ENCODE peak calls at places on chromosomes 2 and 18, in eight cellular contexts. One of them, this sample, is unnamed.

GRCh38 chr2:226439337-226439736 is 360.3 kb downstream of the IRS1 start:
- DNase-seq in HuH-7.5: no peak
- DNase-seq in GM04503: no peak
- DNase-seq in SK-N-MC: peak
- DNase-seq in activated CD8-positive, alpha-beta T cell treated with anti-CD3 and anti-CD28 coated beads, Interleukin-2, amount 10 ng/mL, durations not matched to agents 7 days and 5 days: no peak
- DNase-seq in NCI-H1417: no peak
- DNase-seq in fibroblast of lung: peak
- DNase-seq in adrenal gland: no peak
- DNase-seq in this sample: no peak

GRCh38 chr2:60070166-60070565 is 483.3 kb downstream of the BCL11A start:
- DNase-seq in HuH-7.5: no peak
- DNase-seq in SK-N-MC: no peak
- DNase-seq in fibroblast of lung: no peak
- DNase-seq in NCI-H1417: no peak
- DNase-seq in GM04503: no peak
- DNase-seq in adrenal gland: no peak
- DNase-seq in activated CD8-positive, alpha-beta T cell treated with anti-CD3 and anti-CD28 coated beads, Interleukin-2, amount 10 ng/mL, durations not matched to agents 7 days and 5 days: no peak
- DNase-seq in this sample: no peak

GRCh38 chr2:205700331-205701132 is 18.2 kb downstream of the NRP2 start:
- DNase-seq in HuH-7.5: no peak
- DNase-seq in NCI-H1417: no peak
- DNase-seq in fibroblast of lung: peak
- DNase-seq in SK-N-MC: no peak
- DNase-seq in activated CD8-positive, alpha-beta T cell treated with anti-CD3 and anti-CD28 coated beads, Interleukin-2, amount 10 ng/mL, durations not matched to agents 7 days and 5 days: no peak
- DNase-seq in GM04503: peak
- DNase-seq in adrenal gland: peak
- DNase-seq in this sample: no peak

GRCh38 chr2:16584094-16584493 is 81.5 kb downstream of the CYRIA start:
- DNase-seq in fibroblast of lung: no peak
- DNase-seq in HuH-7.5: no peak
- DNase-seq in NCI-H1417: no peak
- DNase-seq in adrenal gland: no peak
- DNase-seq in activated CD8-positive, alpha-beta T cell treated with anti-CD3 and anti-CD28 coated beads, Interleukin-2, amount 10 ng/mL, durations not matched to agents 7 days and 5 days: no peak
- DNase-seq in GM04503: no peak
- DNase-seq in SK-N-MC: no peak
- DNase-seq in this sample: no peak

GRCh38 chr2:36732701-36733036 is 36.2 kb downstream of the VIT start:
- DNase-seq in SK-N-MC: no peak
- DNase-seq in fibroblast of lung: no peak
- DNase-seq in adrenal gland: no peak
- DNase-seq in activated CD8-positive, alpha-beta T cell treated with anti-CD3 and anti-CD28 coated beads, Interleukin-2, amount 10 ng/mL, durations not matched to agents 7 days and 5 days: no peak
- DNase-seq in NCI-H1417: no peak
- DNase-seq in HuH-7.5: no peak
- DNase-seq in GM04503: no peak
- DNase-seq in this sample: no peak

GRCh38 chr2:221567809-221568208 is 4.3 kb downstream of the EPHA4 start:
- DNase-seq in HuH-7.5: no peak
- DNase-seq in GM04503: no peak
- DNase-seq in SK-N-MC: no peak
- DNase-seq in fibroblast of lung: peak
- DNase-seq in adrenal gland: no peak
- DNase-seq in NCI-H1417: no peak
- DNase-seq in activated CD8-positive, alpha-beta T cell treated with anti-CD3 and anti-CD28 coated beads, Interleukin-2, amount 10 ng/mL, durations not matched to agents 7 days and 5 days: no peak
- DNase-seq in this sample: no peak

GRCh38 chr18:69002233-69002632 is 204.4 kb downstream of the CCDC102B start:
- DNase-seq in activated CD8-positive, alpha-beta T cell treated with anti-CD3 and anti-CD28 coated beads, Interleukin-2, amount 10 ng/mL, durations not matched to agents 7 days and 5 days: no peak
- DNase-seq in HuH-7.5: no peak
- DNase-seq in GM04503: no peak
- DNase-seq in NCI-H1417: no peak
- DNase-seq in adrenal gland: no peak
- DNase-seq in SK-N-MC: no peak
- DNase-seq in fibroblast of lung: no peak
- DNase-seq in this sample: no peak

GRCh38 chr2:231126123-231126522 is 1.3 kb upstream of the HTR2B start:
- DNase-seq in NCI-H1417: no peak
- DNase-seq in fibroblast of lung: no peak
- DNase-seq in activated CD8-positive, alpha-beta T cell treated with anti-CD3 and anti-CD28 coated beads, Interleukin-2, amount 10 ng/mL, durations not matched to agents 7 days and 5 days: no peak
- DNase-seq in HuH-7.5: no peak
- DNase-seq in GM04503: no peak
- DNase-seq in adrenal gland: no peak
- DNase-seq in SK-N-MC: no peak
- DNase-seq in this sample: no peak

GRCh38 chr2:160303527-160303926 is 103.5 kb upstream of the ITGB6 start:
- DNase-seq in activated CD8-positive, alpha-beta T cell treated with anti-CD3 and anti-CD28 coated beads, Interleukin-2, amount 10 ng/mL, durations not matched to agents 7 days and 5 days: no peak
- DNase-seq in NCI-H1417: no peak
- DNase-seq in GM04503: no peak
- DNase-seq in HuH-7.5: no peak
- DNase-seq in fibroblast of lung: no peak
- DNase-seq in SK-N-MC: no peak
- DNase-seq in adrenal gland: no peak
- DNase-seq in this sample: no peak

GRCh38 chr2:18991177-18992168 is 366.9 kb downstream of the OSR1 start:
- DNase-seq in HuH-7.5: no peak
- DNase-seq in fibroblast of lung: peak
- DNase-seq in SK-N-MC: no peak
- DNase-seq in GM04503: peak
- DNase-seq in activated CD8-positive, alpha-beta T cell treated with anti-CD3 and anti-CD28 coated beads, Interleukin-2, amount 10 ng/mL, durations not matched to agents 7 days and 5 days: no peak
- DNase-seq in NCI-H1417: no peak
- DNase-seq in adrenal gland: peak
- DNase-seq in this sample: peak

GRCh38 chr18:76144844-76145243 is 350.2 kb downstream of the ZNF516 start:
- DNase-seq in SK-N-MC: no peak
- DNase-seq in NCI-H1417: no peak
- DNase-seq in HuH-7.5: no peak
- DNase-seq in adrenal gland: no peak
- DNase-seq in activated CD8-positive, alpha-beta T cell treated with anti-CD3 and anti-CD28 coated beads, Interleukin-2, amount 10 ng/mL, durations not matched to agents 7 days and 5 days: no peak
- DNase-seq in fibroblast of lung: no peak
- DNase-seq in GM04503: no peak
- DNase-seq in this sample: no peak

GRCh38 chr2:95060446-95061118 is 35.1 kb downstream of the MAL start:
- DNase-seq in SK-N-MC: no peak
- DNase-seq in activated CD8-positive, alpha-beta T cell treated with anti-CD3 and anti-CD28 coated beads, Interleukin-2, amount 10 ng/mL, durations not matched to agents 7 days and 5 days: no peak
- DNase-seq in fibroblast of lung: no peak
- DNase-seq in adrenal gland: no peak
- DNase-seq in HuH-7.5: no peak
- DNase-seq in GM04503: no peak
- DNase-seq in NCI-H1417: no peak
- DNase-seq in this sample: no peak

GRCh38 chr2:85813978-85814801 is 60.4 kb downstream of the ATOH8 start:
- DNase-seq in HuH-7.5: peak
- DNase-seq in NCI-H1417: peak
- DNase-seq in GM04503: no peak
- DNase-seq in activated CD8-positive, alpha-beta T cell treated with anti-CD3 and anti-CD28 coated beads, Interleukin-2, amount 10 ng/mL, durations not matched to agents 7 days and 5 days: peak
- DNase-seq in fibroblast of lung: peak
- DNase-seq in adrenal gland: peak
- DNase-seq in SK-N-MC: peak
- DNase-seq in this sample: peak

GRCh38 chr2:157032019-157032418 is 225.5 kb upstream of the GALNT5 start:
- DNase-seq in SK-N-MC: no peak
- DNase-seq in NCI-H1417: no peak
- DNase-seq in GM04503: peak
- DNase-seq in adrenal gland: no peak
- DNase-seq in fibroblast of lung: peak
- DNase-seq in HuH-7.5: no peak
- DNase-seq in activated CD8-positive, alpha-beta T cell treated with anti-CD3 and anti-CD28 coated beads, Interleukin-2, amount 10 ng/mL, durations not matched to agents 7 days and 5 days: no peak
- DNase-seq in this sample: no peak

GRCh38 chr2:10490806-10491291 is 42.7 kb upstream of the ODC1 start:
- DNase-seq in fibroblast of lung: no peak
- DNase-seq in adrenal gland: no peak
- DNase-seq in GM04503: no peak
- DNase-seq in NCI-H1417: no peak
- DNase-seq in activated CD8-positive, alpha-beta T cell treated with anti-CD3 and anti-CD28 coated beads, Interleukin-2, amount 10 ng/mL, durations not matched to agents 7 days and 5 days: no peak
- DNase-seq in SK-N-MC: no peak
- DNase-seq in HuH-7.5: no peak
- DNase-seq in this sample: no peak

GRCh38 chr2:15359716-15360531 is 201.2 kb downstream of the NBAS start:
- DNase-seq in NCI-H1417: no peak
- DNase-seq in activated CD8-positive, alpha-beta T cell treated with anti-CD3 and anti-CD28 coated beads, Interleukin-2, amount 10 ng/mL, durations not matched to agents 7 days and 5 days: no peak
- DNase-seq in SK-N-MC: no peak
- DNase-seq in HuH-7.5: peak
- DNase-seq in adrenal gland: no peak
- DNase-seq in fibroblast of lung: peak
- DNase-seq in GM04503: peak
- DNase-seq in this sample: no peak

GRCh38 chr2:175955168-175955567 is 46.9 kb downstream of the LNPK start:
- DNase-seq in NCI-H1417: no peak
- DNase-seq in GM04503: no peak
- DNase-seq in HuH-7.5: no peak
- DNase-seq in SK-N-MC: no peak
- DNase-seq in activated CD8-positive, alpha-beta T cell treated with anti-CD3 and anti-CD28 coated beads, Interleukin-2, amount 10 ng/mL, durations not matched to agents 7 days and 5 days: no peak
- DNase-seq in fibroblast of lung: no peak
- DNase-seq in adrenal gland: no peak
- DNase-seq in this sample: no peak

GRCh38 chr2:196046123-196046917 is 22.3 kb downstream of the DNAH7 start:
- DNase-seq in SK-N-MC: no peak
- DNase-seq in fibroblast of lung: no peak
- DNase-seq in NCI-H1417: no peak
- DNase-seq in HuH-7.5: no peak
- DNase-seq in activated CD8-positive, alpha-beta T cell treated with anti-CD3 and anti-CD28 coated beads, Interleukin-2, amount 10 ng/mL, durations not matched to agents 7 days and 5 days: no peak
- DNase-seq in GM04503: no peak
- DNase-seq in adrenal gland: no peak
- DNase-seq in this sample: no peak

GRCh38 chr2:54103454-54104314 is 11.7 kb upstream of the ACYP2 start:
- DNase-seq in activated CD8-positive, alpha-beta T cell treated with anti-CD3 and anti-CD28 coated beads, Interleukin-2, amount 10 ng/mL, durations not matched to agents 7 days and 5 days: peak
- DNase-seq in HuH-7.5: peak
- DNase-seq in adrenal gland: peak
- DNase-seq in fibroblast of lung: peak
- DNase-seq in SK-N-MC: no peak
- DNase-seq in NCI-H1417: peak
- DNase-seq in GM04503: no peak
- DNase-seq in this sample: no peak

GRCh38 chr2:220120004-220120403 is 492.6 kb downstream of the SLC4A3 start:
- DNase-seq in HuH-7.5: no peak
- DNase-seq in fibroblast of lung: no peak
- DNase-seq in adrenal gland: no peak
- DNase-seq in GM04503: no peak
- DNase-seq in SK-N-MC: no peak
- DNase-seq in activated CD8-positive, alpha-beta T cell treated with anti-CD3 and anti-CD28 coated beads, Interleukin-2, amount 10 ng/mL, durations not matched to agents 7 days and 5 days: no peak
- DNase-seq in NCI-H1417: no peak
- DNase-seq in this sample: no peak

GRCh38 chr2:100036793-100037192 is 105.6 kb downstream of the AFF3 start:
- DNase-seq in fibroblast of lung: no peak
- DNase-seq in activated CD8-positive, alpha-beta T cell treated with anti-CD3 and anti-CD28 coated beads, Interleukin-2, amount 10 ng/mL, durations not matched to agents 7 days and 5 days: no peak
- DNase-seq in HuH-7.5: no peak
- DNase-seq in GM04503: no peak
- DNase-seq in NCI-H1417: peak
- DNase-seq in adrenal gland: no peak
- DNase-seq in SK-N-MC: no peak
- DNase-seq in this sample: peak

GRCh38 chr2:103445356-103445755 is 683.5 kb downstream of the TMEM182 start:
- DNase-seq in HuH-7.5: no peak
- DNase-seq in fibroblast of lung: no peak
- DNase-seq in activated CD8-positive, alpha-beta T cell treated with anti-CD3 and anti-CD28 coated beads, Interleukin-2, amount 10 ng/mL, durations not matched to agents 7 days and 5 days: no peak
- DNase-seq in NCI-H1417: no peak
- DNase-seq in SK-N-MC: no peak
- DNase-seq in adrenal gland: no peak
- DNase-seq in GM04503: no peak
- DNase-seq in this sample: peak

GRCh38 chr2:31318360-31319336 is 84.7 kb downstream of the EHD3 start:
- DNase-seq in adrenal gland: no peak
- DNase-seq in NCI-H1417: no peak
- DNase-seq in fibroblast of lung: peak
- DNase-seq in GM04503: no peak
- DNase-seq in HuH-7.5: no peak
- DNase-seq in SK-N-MC: peak
- DNase-seq in activated CD8-positive, alpha-beta T cell treated with anti-CD3 and anti-CD28 coated beads, Interleukin-2, amount 10 ng/mL, durations not matched to agents 7 days and 5 days: peak
- DNase-seq in this sample: no peak

GRCh38 chr2:196987654-196988364 is 61.3 kb upstream of the PGAP1 start:
- DNase-seq in fibroblast of lung: peak
- DNase-seq in activated CD8-positive, alpha-beta T cell treated with anti-CD3 and anti-CD28 coated beads, Interleukin-2, amount 10 ng/mL, durations not matched to agents 7 days and 5 days: peak
- DNase-seq in HuH-7.5: no peak
- DNase-seq in SK-N-MC: peak
- DNase-seq in GM04503: peak
- DNase-seq in adrenal gland: peak
- DNase-seq in NCI-H1417: peak
- DNase-seq in this sample: peak

GRCh38 chr2:144099746-144100438 is 420.0 kb downstream of the ZEB2 start:
- DNase-seq in GM04503: no peak
- DNase-seq in HuH-7.5: no peak
- DNase-seq in NCI-H1417: no peak
- DNase-seq in activated CD8-positive, alpha-beta T cell treated with anti-CD3 and anti-CD28 coated beads, Interleukin-2, amount 10 ng/mL, durations not matched to agents 7 days and 5 days: no peak
- DNase-seq in fibroblast of lung: peak
- DNase-seq in SK-N-MC: no peak
- DNase-seq in adrenal gland: no peak
- DNase-seq in this sample: peak

GRCh38 chr2:30232027-30232800 is 880 bp downstream of the LBH start:
- DNase-seq in NCI-H1417: peak
- DNase-seq in SK-N-MC: no peak
- DNase-seq in fibroblast of lung: peak
- DNase-seq in GM04503: no peak
- DNase-seq in HuH-7.5: peak
- DNase-seq in activated CD8-positive, alpha-beta T cell treated with anti-CD3 and anti-CD28 coated beads, Interleukin-2, amount 10 ng/mL, durations not matched to agents 7 days and 5 days: peak
- DNase-seq in adrenal gland: peak
- DNase-seq in this sample: peak

GRCh38 chr18:48913201-48913600 is 37.6 kb downstream of the SMAD7 start:
- DNase-seq in NCI-H1417: no peak
- DNase-seq in activated CD8-positive, alpha-beta T cell treated with anti-CD3 and anti-CD28 coated beads, Interleukin-2, amount 10 ng/mL, durations not matched to agents 7 days and 5 days: peak
- DNase-seq in GM04503: no peak
- DNase-seq in SK-N-MC: no peak
- DNase-seq in adrenal gland: no peak
- DNase-seq in HuH-7.5: no peak
- DNase-seq in fibroblast of lung: no peak
- DNase-seq in this sample: no peak

GRCh38 chr2:15733867-15734765 is 142.4 kb downstream of the DDX1 start:
- DNase-seq in NCI-H1417: no peak
- DNase-seq in SK-N-MC: no peak
- DNase-seq in activated CD8-positive, alpha-beta T cell treated with anti-CD3 and anti-CD28 coated beads, Interleukin-2, amount 10 ng/mL, durations not matched to agents 7 days and 5 days: no peak
- DNase-seq in GM04503: no peak
- DNase-seq in fibroblast of lung: peak
- DNase-seq in HuH-7.5: no peak
- DNase-seq in adrenal gland: peak
- DNase-seq in this sample: no peak

GRCh38 chr18:56836173-56836572 is 185.0 kb downstream of the WDR7 start:
- DNase-seq in SK-N-MC: no peak
- DNase-seq in fibroblast of lung: no peak
- DNase-seq in NCI-H1417: no peak
- DNase-seq in activated CD8-positive, alpha-beta T cell treated with anti-CD3 and anti-CD28 coated beads, Interleukin-2, amount 10 ng/mL, durations not matched to agents 7 days and 5 days: no peak
- DNase-seq in HuH-7.5: no peak
- DNase-seq in adrenal gland: no peak
- DNase-seq in GM04503: no peak
- DNase-seq in this sample: no peak

GRCh38 chr2:73917696-73918207 is 8.9 kb upstream of the DGUOK start:
- DNase-seq in HuH-7.5: no peak
- DNase-seq in fibroblast of lung: no peak
- DNase-seq in NCI-H1417: no peak
- DNase-seq in GM04503: no peak
- DNase-seq in activated CD8-positive, alpha-beta T cell treated with anti-CD3 and anti-CD28 coated beads, Interleukin-2, amount 10 ng/mL, durations not matched to agents 7 days and 5 days: no peak
- DNase-seq in SK-N-MC: no peak
- DNase-seq in adrenal gland: no peak
- DNase-seq in this sample: no peak

GRCh38 chr18:24504401-24504800 is 44.0 kb downstream of the HRH4 start:
- DNase-seq in GM04503: no peak
- DNase-seq in fibroblast of lung: no peak
- DNase-seq in activated CD8-positive, alpha-beta T cell treated with anti-CD3 and anti-CD28 coated beads, Interleukin-2, amount 10 ng/mL, durations not matched to agents 7 days and 5 days: no peak
- DNase-seq in HuH-7.5: no peak
- DNase-seq in adrenal gland: no peak
- DNase-seq in SK-N-MC: no peak
- DNase-seq in NCI-H1417: no peak
- DNase-seq in this sample: no peak

GRCh38 chr18:985301-985700 is 80.6 kb downstream of the ADCYAP1 start:
- DNase-seq in HuH-7.5: no peak
- DNase-seq in SK-N-MC: no peak
- DNase-seq in adrenal gland: peak
- DNase-seq in GM04503: no peak
- DNase-seq in NCI-H1417: peak
- DNase-seq in fibroblast of lung: no peak
- DNase-seq in activated CD8-positive, alpha-beta T cell treated with anti-CD3 and anti-CD28 coated beads, Interleukin-2, amount 10 ng/mL, durations not matched to agents 7 days and 5 days: no peak
- DNase-seq in this sample: peak

GRCh38 chr2:191657977-191658376 is 20.0 kb upstream of the NABP1 start:
- DNase-seq in NCI-H1417: no peak
- DNase-seq in activated CD8-positive, alpha-beta T cell treated with anti-CD3 and anti-CD28 coated beads, Interleukin-2, amount 10 ng/mL, durations not matched to agents 7 days and 5 days: no peak
- DNase-seq in adrenal gland: no peak
- DNase-seq in GM04503: peak
- DNase-seq in HuH-7.5: no peak
- DNase-seq in fibroblast of lung: peak
- DNase-seq in SK-N-MC: no peak
- DNase-seq in this sample: no peak

GRCh38 chr2:67436221-67436620 is 39.1 kb downstream of the ETAA1 start:
- DNase-seq in adrenal gland: peak
- DNase-seq in NCI-H1417: no peak
- DNase-seq in SK-N-MC: no peak
- DNase-seq in fibroblast of lung: no peak
- DNase-seq in activated CD8-positive, alpha-beta T cell treated with anti-CD3 and anti-CD28 coated beads, Interleukin-2, amount 10 ng/mL, durations not matched to agents 7 days and 5 days: no peak
- DNase-seq in GM04503: no peak
- DNase-seq in HuH-7.5: no peak
- DNase-seq in this sample: no peak

This sample was measured in NCI-H345.